ENCODE peak calls at places on chromosomes 12 and 14, in four cellular contexts. V, G, M and X are unnamed samples.

GRCh38 chr14:64688028-64688427 is 16.2 kb upstream of the PLEKHG3 start:
- DNase-seq in V (no peak), M (no peak), G (no peak), X (no peak)

GRCh38 chr14:60064491-60065072 is 27.1 kb upstream of the PCNX4 start:
- DNase-seq in V (no peak), G (no peak), M (peak), X (no peak)

GRCh38 chr14:58151701-58152568 is at the start of gene ARMH4:
- DNase-seq in M (peak), V (peak), G (peak), X (peak)

GRCh38 chr14:71050227-71050823 is 143.1 kb downstream of the PCNX1 start:
- DNase-seq in V (no peak), G (peak), M (no peak), X (no peak)

GRCh38 chr12:9971158-9971557 is at the start of gene CLEC12A:
- DNase-seq in M (no peak), V (no peak), G (no peak), X (no peak)

GRCh38 chr14:85412756-85413155 is 117.2 kb upstream of the FLRT2 start:
- DNase-seq in G (no peak), V (no peak), M (no peak), X (no peak)

GRCh38 chr12:131647667-131648066 is 63.2 kb upstream of the SFSWAP start:
- DNase-seq in G (no peak), V (no peak), M (no peak), X (no peak)

GRCh38 chr12:67818379-67819001 is 169.9 kb downstream of the DYRK2 start:
- DNase-seq in V (no peak), G (no peak), M (no peak), X (no peak)

GRCh38 chr12:92002673-92003382 is 142.8 kb downstream of the BTG1 start:
- DNase-seq in M (no peak), G (no peak), V (no peak), X (no peak)

GRCh38 chr14:29215853-29216252 is 449.3 kb downstream of the FOXG1 start:
- DNase-seq in G (no peak), M (no peak), V (no peak), X (no peak)

GRCh38 chr14:92425101-92425500 is 88.5 kb upstream of the RIN3 start:
- DNase-seq in V (no peak), M (no peak), G (no peak), X (no peak)

GRCh38 chr14:33567003-33567735 is 383.7 kb downstream of the EGLN3 start:
- DNase-seq in M (no peak), V (no peak), G (no peak), X (no peak)

GRCh38 chr12:122185079-122185478 is 2.2 kb downstream of the LRRC43 start:
- DNase-seq in V (no peak), G (no peak), M (no peak), X (no peak)

GRCh38 chr12:75795125-75795524 is 236.5 kb downstream of the PHLDA1 start:
- DNase-seq in G (no peak), V (no peak), M (no peak), X (no peak)

GRCh38 chr12:92183575-92183974 is 37.9 kb upstream of the BTG1 start:
- DNase-seq in V (no peak), G (no peak), M (no peak), X (no peak)

GRCh38 chr12:69269736-69270135 is 30.4 kb downstream of the CPSF6 start:
- DNase-seq in V (no peak), M (no peak), G (no peak), X (no peak)

GRCh38 chr12:50220357-50221061 is 53.3 kb upstream of the CERS5 start:
- DNase-seq in V (no peak), G (no peak), M (peak), X (no peak)

GRCh38 chr12:85057370-85057963 is 21.3 kb downstream of the LRRIQ1 start:
- DNase-seq in V (peak), G (peak), M (peak), X (peak)

GRCh38 chr12:44847888-44848770 is 28.0 kb downstream of the NELL2 start:
- DNase-seq in V (no peak), M (peak), G (no peak), X (no peak)

GRCh38 chr12:46442239-46442638 is 69.7 kb upstream of the SLC38A2 start:
- DNase-seq in V (no peak), G (no peak), M (no peak), X (no peak)